ENCODE peak calls at places on chromosomes 7 and 10, in nine cellular contexts. One of them, this sample, is unnamed.

GRCh38 chr7:2123360-2123759 is 109.4 kb downstream of the MAD1L1 start:
- DNase-seq in H9: no peak
- DNase-seq in COLO829: no peak
- DNase-seq in GM12892: no peak
- DNase-seq in SHP77: no peak
- DNase-seq in NCI-H1092 treated with DMSO at 0.1 percent for 48 hours: peak
- DNase-seq in MG63: no peak
- DNase-seq in HFFc6: no peak
- DNase-seq in psoas muscle: no peak
- DNase-seq in this sample: peak

GRCh38 chr7:55081067-55081853 is 62.4 kb downstream of the EGFR start:
- DNase-seq in COLO829: no peak
- DNase-seq in SHP77: no peak
- DNase-seq in MG63: no peak
- DNase-seq in H9: no peak
- DNase-seq in psoas muscle: no peak
- DNase-seq in GM12892: no peak
- DNase-seq in NCI-H1092 treated with DMSO at 0.1 percent for 48 hours: no peak
- DNase-seq in HFFc6: no peak
- DNase-seq in this sample: no peak

GRCh38 chr7:130886438-130887135 is 152.6 kb upstream of the KLF14 start:
- DNase-seq in H9: no peak
- DNase-seq in HFFc6: no peak
- DNase-seq in GM12892: no peak
- DNase-seq in COLO829: no peak
- DNase-seq in SHP77: no peak
- DNase-seq in MG63: no peak
- DNase-seq in psoas muscle: peak
- DNase-seq in NCI-H1092 treated with DMSO at 0.1 percent for 48 hours: no peak
- DNase-seq in this sample: no peak

GRCh38 chr7:155291045-155291530 is 6.6 kb upstream of the INSIG1 start:
- DNase-seq in NCI-H1092 treated with DMSO at 0.1 percent for 48 hours: no peak
- DNase-seq in MG63: peak
- DNase-seq in SHP77: no peak
- DNase-seq in psoas muscle: no peak
- DNase-seq in GM12892: no peak
- DNase-seq in HFFc6: peak
- DNase-seq in COLO829: peak
- DNase-seq in H9: no peak
- DNase-seq in this sample: no peak

GRCh38 chr10:5840314-5841307 is 27.4 kb upstream of the GDI2 start:
- DNase-seq in HFFc6: no peak
- DNase-seq in SHP77: no peak
- DNase-seq in H9: no peak
- DNase-seq in GM12892: peak
- DNase-seq in psoas muscle: peak
- DNase-seq in MG63: no peak
- DNase-seq in COLO829: peak
- DNase-seq in NCI-H1092 treated with DMSO at 0.1 percent for 48 hours: no peak
- DNase-seq in this sample: peak

GRCh38 chr7:4072161-4072925 is 609.8 kb upstream of the FOXK1 start:
- DNase-seq in SHP77: no peak
- DNase-seq in COLO829: no peak
- DNase-seq in HFFc6: no peak
- DNase-seq in GM12892: no peak
- DNase-seq in MG63: no peak
- DNase-seq in H9: no peak
- DNase-seq in NCI-H1092 treated with DMSO at 0.1 percent for 48 hours: no peak
- DNase-seq in psoas muscle: no peak
- DNase-seq in this sample: no peak

GRCh38 chr10:50542871-50543270 is 80.9 kb downstream of the SGMS1 start:
- DNase-seq in psoas muscle: no peak
- DNase-seq in GM12892: no peak
- DNase-seq in NCI-H1092 treated with DMSO at 0.1 percent for 48 hours: no peak
- DNase-seq in SHP77: no peak
- DNase-seq in HFFc6: no peak
- DNase-seq in H9: no peak
- DNase-seq in COLO829: no peak
- DNase-seq in MG63: no peak
- DNase-seq in this sample: no peak

GRCh38 chr7:150357771-150358427 is 10.7 kb upstream of the REPIN1 start:
- DNase-seq in MG63: no peak
- DNase-seq in NCI-H1092 treated with DMSO at 0.1 percent for 48 hours: no peak
- DNase-seq in COLO829: no peak
- DNase-seq in GM12892: no peak
- DNase-seq in H9: no peak
- DNase-seq in psoas muscle: no peak
- DNase-seq in HFFc6: no peak
- DNase-seq in SHP77: peak
- DNase-seq in this sample: no peak

GRCh38 chr7:92988051-92988450 is 129.7 kb downstream of the SAMD9 start:
- DNase-seq in NCI-H1092 treated with DMSO at 0.1 percent for 48 hours: no peak
- DNase-seq in GM12892: no peak
- DNase-seq in HFFc6: peak
- DNase-seq in SHP77: no peak
- DNase-seq in psoas muscle: no peak
- DNase-seq in COLO829: peak
- DNase-seq in H9: no peak
- DNase-seq in MG63: no peak
- DNase-seq in this sample: no peak

GRCh38 chr10:92573091-92573797 is 649 bp downstream of the IDE start:
- DNase-seq in MG63: peak
- DNase-seq in SHP77: peak
- DNase-seq in H9: peak
- DNase-seq in psoas muscle: peak
- DNase-seq in HFFc6: peak
- DNase-seq in COLO829: no peak
- DNase-seq in GM12892: peak
- DNase-seq in NCI-H1092 treated with DMSO at 0.1 percent for 48 hours: peak
- DNase-seq in this sample: no peak

GRCh38 chr10:73586583-73586984 is 4.6 kb downstream of the USP54 start:
- DNase-seq in MG63: peak
- DNase-seq in NCI-H1092 treated with DMSO at 0.1 percent for 48 hours: no peak
- DNase-seq in SHP77: no peak
- DNase-seq in GM12892: no peak
- DNase-seq in psoas muscle: no peak
- DNase-seq in COLO829: peak
- DNase-seq in HFFc6: peak
- DNase-seq in H9: no peak
- DNase-seq in this sample: no peak

GRCh38 chr7:101087334-101088068 is 2.2 kb downstream of the TRIM56 start:
- DNase-seq in H9: no peak
- DNase-seq in NCI-H1092 treated with DMSO at 0.1 percent for 48 hours: no peak
- DNase-seq in SHP77: no peak
- DNase-seq in MG63: no peak
- DNase-seq in GM12892: no peak
- DNase-seq in HFFc6: no peak
- DNase-seq in COLO829: no peak
- DNase-seq in psoas muscle: no peak
- DNase-seq in this sample: no peak